ENCODE peak calls at places on chromosomes 5 and 9, in ten cellular contexts. P is D341Med, B is activated T-cell treated with anti-CD3 and anti-CD28 coated beads for 1 hour, Y is stomach, I is HEK293T, O is mammary epithelial cell, M is nucleus accumbens, J is ACHN, U is HT-29, S is immature natural killer cell. C is an unnamed sample.

GRCh38 chr5:72598461-72599433 is 91.5 kb upstream of the ZNF366 start:
- DNase-seq in P (no peak), B (no peak), Y (no peak), I (no peak), O (peak; percentile 12), M (no peak), J (no peak), U (no peak), S (no peak), C (no peak)

GRCh38 chr5:134142088-134142487 is 27.6 kb downstream of the TCF7 start:
- DNase-seq in P (no peak), B (no peak), Y (peak; percentile 19), I (no peak), O (no peak), M (no peak), J (no peak), U (no peak), S (no peak), C (no peak)

GRCh38 chr9:32502459-32502858 is 23.5 kb downstream of the RIGI start:
- DNase-seq in P (no peak), B (no peak), Y (no peak), I (no peak), O (peak; percentile 95), M (no peak), J (no peak), U (no peak), S (no peak), C (no peak)

GRCh38 chr5:138974227-138975063 is 99.3 kb upstream of the LRRTM2 start:
- DNase-seq in P (peak; percentile 62), B (no peak), Y (peak; percentile 80), I (no peak), O (no peak), M (peak; percentile 25), J (no peak), U (no peak), S (no peak), C (no peak)

GRCh38 chr5:179192185-179192890 is 132.2 kb downstream of the ZNF354C start:
- DNase-seq in P (peak; percentile 74), B (no peak), Y (no peak), I (no peak), O (no peak), M (no peak), J (no peak), U (no peak), S (no peak), C (no peak)

GRCh38 chr5:111834926-111835599 is 78.1 kb upstream of the NREP start:
- DNase-seq in P (no peak), B (no peak), Y (no peak), I (no peak), O (no peak), M (no peak), J (no peak), U (no peak), S (no peak), C (no peak)

GRCh38 chr9:2765250-2765880 is 48.1 kb downstream of the KCNV2 start:
- DNase-seq in P (no peak), B (no peak), Y (no peak), I (no peak), O (peak; percentile 47), M (no peak), J (no peak), U (peak; percentile 45), S (no peak), C (no peak)

GRCh38 chr5:141374627-141375026 is 936 bp downstream of the PCDHGA6 start:
- DNase-seq in P (no peak), B (no peak), Y (no peak), I (no peak), O (no peak), M (no peak), J (no peak), U (no peak), S (no peak), C (no peak)

GRCh38 chr5:1555011-1555807 is 31.4 kb upstream of the LPCAT1 start:
- DNase-seq in P (no peak), B (no peak), Y (no peak), I (peak; percentile 4), O (peak; percentile 85), M (no peak), J (peak; percentile 97), U (peak; percentile 96), S (no peak), C (no peak)

GRCh38 chr9:84385357-84386040 is 44.9 kb upstream of the SLC28A3 start:
- DNase-seq in P (no peak), B (no peak), Y (no peak), I (no peak), O (no peak), M (no peak), J (no peak), U (no peak), S (no peak), C (no peak)

GRCh38 chr5:51997908-51998307 is 614.7 kb downstream of the ISL1 start:
- DNase-seq in P (no peak), B (no peak), Y (no peak), I (no peak), O (no peak), M (no peak), J (no peak), U (no peak), S (no peak), C (no peak)

GRCh38 chr5:131649160-131649559 is 14.1 kb upstream of the RAPGEF6 start:
- DNase-seq in P (no peak), B (no peak), Y (no peak), I (no peak), O (peak; percentile 53), M (no peak), J (no peak), U (no peak), S (no peak), C (no peak)

GRCh38 chr5:126108505-126108904 is 314.7 kb upstream of the GRAMD2B start:
- DNase-seq in P (no peak), B (no peak), Y (no peak), I (no peak), O (peak; percentile 79), M (no peak), J (no peak), U (no peak), S (no peak), C (no peak)

GRCh38 chr5:128155793-128156192 is 72.2 kb downstream of the SLC12A2 start:
- DNase-seq in P (peak; percentile 43), B (no peak), Y (no peak), I (no peak), O (no peak), M (no peak), J (no peak), U (no peak), S (no peak), C (no peak)

GRCh38 chr5:147809830-147810666 is 21.4 kb downstream of the SPINK1 start:
- DNase-seq in P (no peak), B (no peak), Y (no peak), I (no peak), O (no peak), M (no peak), J (no peak), U (peak; percentile 24), S (no peak), C (no peak)

GRCh38 chr9:133472277-133472645 is 6.6 kb downstream of the SLC2A6 start:
- DNase-seq in P (no peak), B (no peak), Y (no peak), I (no peak), O (no peak), M (no peak), J (no peak), U (no peak), S (no peak), C (no peak)

GRCh38 chr5:80181618-80182211 is 74.1 kb downstream of the SERINC5 start:
- DNase-seq in P (no peak), B (no peak), Y (peak; percentile 91), I (no peak), O (peak; percentile 75), M (no peak), J (no peak), U (peak; percentile 97), S (peak; percentile 10), C (no peak)

GRCh38 chr9:6758418-6759113 is 793 bp downstream of the KDM4C start:
- DNase-seq in P (peak; percentile 64), B (peak; percentile 38), Y (peak; percentile 66), I (peak; percentile 16), O (peak; percentile 75), M (peak; percentile 77), J (peak; percentile 29), U (no peak), S (peak; percentile 53), C (peak; percentile 40)

C was measured in endothelial cell.